ENCODE peak calls at places on chromosomes 7 and 10, in six cellular contexts. N is psoas muscle, W is mammary epithelial cell, E is cardiac muscle cell, O is lower lobe of right lung, M is transverse colon. I is an unnamed sample. For H3K4me1, the result is how much of the 10 kb centered on the place peaks cover.

GRCh38 chr10:606767-607544 is 82.5 kb downstream of the DIP2C start:
- DNase-seq in N (no peak), W (no peak), E (no peak), O (no peak), M (no peak), I (peak)

GRCh38 chr7:32605032-32605431 is 109.7 kb downstream of the AVL9 start:
- DNase-seq in N (no peak), W (no peak), E (no peak), O (no peak), M (no peak), I (no peak)

GRCh38 chr7:71925663-71926062 is 486.5 kb downstream of the CALN1 start:
- DNase-seq in N (no peak), W (no peak), E (no peak), O (no peak), M (no peak), I (no peak)

GRCh38 chr7:108222236-108222892 is 92.2 kb upstream of the LAMB4 start:
- DNase-seq in N (no peak), W (no peak), E (peak), O (no peak), M (no peak), I (no peak)

GRCh38 chr10:29648983-29649268 is 14.2 kb upstream of the SVIL start:
- DNase-seq in N (no peak), W (no peak), E (peak), O (no peak), M (peak), I (peak)

GRCh38 chr7:36283171-36283570 is 106.5 kb upstream of the ANLN start:
- DNase-seq in N (no peak), W (no peak), E (no peak), O (no peak), M (no peak), I (no peak)

GRCh38 chr7:33773053-33773452 is 132.3 kb upstream of the BMPER start:
- DNase-seq in N (no peak), W (peak), E (no peak), O (no peak), M (no peak), I (no peak)

GRCh38 chr7:140005754-140006503 is 56.8 kb downstream of the PARP12 start:
- DNase-seq in N (no peak), W (no peak), E (peak), O (no peak), M (no peak), I (no peak)

GRCh38 chr7:116543664-116544063 is 18.8 kb downstream of the CAV1 start:
- DNase-seq in N (no peak), W (peak), E (peak), O (no peak), M (no peak), I (no peak)

GRCh38 chr7:122914812-122915211 is 28.6 kb upstream of the CADPS2 start:
- DNase-seq in N (no peak), W (no peak), E (no peak), O (no peak), M (no peak), I (no peak)

GRCh38 chr10:126147866-126148578 is 240.3 kb downstream of the ADAM12 start:
- DNase-seq in N (no peak), W (peak), E (peak), O (no peak), M (no peak), I (no peak)

GRCh38 chr10:4651404-4652037 is 174.5 kb upstream of the AKR1E2 start:
- DNase-seq in N (no peak), W (peak), E (no peak), O (no peak), M (no peak), I (no peak)

GRCh38 chr7:36280840-36281812 is 108.5 kb upstream of the ANLN start:
- DNase-seq in N (peak), W (peak), E (peak), O (peak), M (peak), I (peak)

GRCh38 chr7:1963575-1963974 is 269.2 kb downstream of the MAD1L1 start:
- DNase-seq in N (no peak), W (no peak), E (no peak), O (peak), M (no peak), I (no peak)

GRCh38 chr7:115941703-115942268 is 88.8 kb downstream of the TFEC start:
- DNase-seq in N (no peak), W (peak), E (peak), O (no peak), M (no peak), I (no peak)

GRCh38 chr7:31466036-31466435 is 47.9 kb upstream of the ITPRID1 start:
- DNase-seq in N (no peak), W (no peak), E (no peak), O (no peak), M (no peak), I (no peak)

GRCh38 chr7:134174797-134175261 is 47.7 kb downstream of the LRGUK start:
- DNase-seq in N (no peak), W (peak), E (peak), O (no peak), M (no peak), I (no peak)

GRCh38 chr7:43878867-43879266 is 9.6 kb upstream of the MRPS24 start:
- DNase-seq in N (no peak), W (no peak), E (peak), O (no peak), M (no peak), I (no peak)

GRCh38 chr7:31311465-31312074 is 29.0 kb downstream of the NEUROD6 start:
- DNase-seq in N (no peak), W (no peak), E (no peak), O (no peak), M (no peak), I (no peak)

GRCh38 chr7:36289833-36290661 is 99.6 kb upstream of the ANLN start:
- DNase-seq in N (peak), W (no peak), E (no peak), O (no peak), M (peak), I (no peak)

GRCh38 chr10:29316308-29317026 is 27.6 kb downstream of the LYZL1 start:
- DNase-seq in N (no peak), W (no peak), E (no peak), O (no peak), M (no peak), I (no peak)

GRCh38 chr7:118046086-118046485 is 137.9 kb upstream of the LSM8 start:
- DNase-seq in N (no peak), W (no peak), E (no peak), O (no peak), M (no peak), I (no peak)

GRCh38 chr7:81484266-81484665 is 285.6 kb downstream of the HGF start:
- DNase-seq in N (peak), W (peak), E (peak), O (no peak), M (no peak), I (peak)

GRCh38 chr10:63554666-63555065 is 33.5 kb downstream of the REEP3 start:
- DNase-seq in N (no peak), W (peak), E (peak), O (peak), M (peak), I (no peak)

GRCh38 chr10:119347181-119347974 is 140.0 kb downstream of the GRK5 start:
- DNase-seq in N (no peak), W (no peak), E (no peak), O (no peak), M (no peak), I (peak)

GRCh38 chr7:151615058-151615457 is 95.4 kb upstream of the RHEB start:
- DNase-seq in N (no peak), W (no peak), E (no peak), O (no peak), M (no peak), I (no peak)

GRCh38 chr7:143437568-143437967 is 5.7 kb upstream of the TAS2R60 start:
- DNase-seq in N (no peak), W (no peak), E (no peak), O (no peak), M (peak), I (no peak)

GRCh38 chr7:55250313-55250712 is 114.8 kb upstream of the LANCL2 start:
- DNase-seq in N (no peak), W (no peak), E (peak), O (no peak), M (peak), I (no peak)

GRCh38 chr10:79070091-79070610 is 1.4 kb downstream of the ZMIZ1 start:
- DNase-seq in N (peak), W (no peak), E (peak), O (peak), M (peak), I (peak)

GRCh38 chr7:2757904-2758672 is 70.1 kb downstream of the AMZ1 start:
- DNase-seq in N (peak), W (peak), E (peak), O (no peak), M (peak), I (peak)

GRCh38 chr7:132380065-132380464 is 196.2 kb downstream of the PLXNA4 start:
- DNase-seq in N (no peak), W (no peak), E (peak), O (no peak), M (no peak), I (peak)

GRCh38 chr10:18164771-18165361 is 24.6 kb downstream of the CACNB2 start:
- DNase-seq in N (no peak), W (no peak), E (peak), O (no peak), M (no peak), I (peak)

GRCh38 chr10:73095479-73096021 is 1.1 kb downstream of the P4HA1 start:
- DNase-seq in N (peak), W (peak), E (peak), O (peak), M (peak), I (peak)

GRCh38 chr7:148262721-148263229 is 327.8 kb upstream of the C7orf33 start:
- DNase-seq in N (peak), W (peak), E (peak), O (peak), M (peak), I (peak)

GRCh38 chr7:111312966-111313365 is 222.0 kb downstream of the LRRN3 start:
- DNase-seq in N (no peak), W (peak), E (peak), O (no peak), M (no peak), I (no peak)

GRCh38 chr10:130220251-130221185 is 84.3 kb downstream of the GLRX3 start:
- DNase-seq in N (no peak), W (no peak), E (no peak), O (no peak), M (no peak), I (no peak)

GRCh38 chr7:5779108-5779507 is 2.4 kb downstream of the RNF216 start:
- DNase-seq in N (no peak), W (no peak), E (no peak), O (no peak), M (no peak), I (no peak)

GRCh38 chr7:24708244-24708643 is 49.0 kb downstream of the GSDME start:
- DNase-seq in N (no peak), W (no peak), E (no peak), O (no peak), M (no peak), I (no peak)

GRCh38 chr10:101495324-101495925 is 92.6 kb downstream of the POLL start:
- DNase-seq in N (no peak), W (peak), E (peak), O (no peak), M (no peak), I (no peak)

GRCh38 chr7:98697485-98698240 is 80.6 kb downstream of the NPTX2 start:
- DNase-seq in N (no peak), W (no peak), E (no peak), O (no peak), M (no peak), I (no peak)

GRCh38 chr7:98700533-98700932 is 83.4 kb downstream of the NPTX2 start:
- DNase-seq in N (no peak), W (no peak), E (no peak), O (no peak), M (no peak), I (no peak)

GRCh38 chr7:98702021-98702420 is 84.9 kb downstream of the NPTX2 start:
- DNase-seq in N (no peak), W (no peak), E (no peak), O (no peak), M (no peak), I (no peak)

GRCh38 chr7:98703916-98704315 is 86.8 kb downstream of the NPTX2 start:
- DNase-seq in N (no peak), W (no peak), E (no peak), O (no peak), M (no peak), I (no peak)

DNA sequence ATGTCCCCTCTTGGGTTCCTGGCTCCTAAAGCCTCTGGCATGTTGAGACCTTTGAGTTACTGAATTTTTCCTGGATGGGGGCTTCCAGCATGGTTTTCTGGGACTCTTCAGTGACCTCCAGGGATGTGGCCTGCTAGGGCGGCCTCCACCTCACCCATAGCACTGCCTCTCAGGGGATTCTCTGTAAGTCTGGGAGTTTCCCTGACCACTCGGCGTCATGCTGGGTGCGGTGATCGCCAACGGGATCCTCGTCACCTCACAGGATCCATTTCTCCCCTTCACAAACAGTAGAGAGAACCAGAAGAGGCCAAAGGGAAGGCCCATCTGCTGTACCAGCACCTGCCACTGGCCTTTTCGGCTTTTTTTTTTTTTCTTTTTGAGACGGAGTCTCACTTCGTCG is 84.3 kb downstream of the NPTX2 start:
- DNase-seq in N (no peak), W (no peak), E (no peak), O (no peak), M (no peak), I (no peak)
- H3K4me1 ChIP-seq in N (under half), W (under half), E (under half), O (under half), M (under half), I (under half)

GRCh38 chr7:14483663-14484062 is 418.9 kb downstream of the DGKB start:
- DNase-seq in N (no peak), W (no peak), E (no peak), O (no peak), M (no peak), I (no peak)
- TF ChIP-seq CTCF in N (no peak), W (peak), E (no peak), O (no peak), M (no peak), I (no peak)

GRCh38 chr10:80699602-80700039 is 161.9 kb downstream of the SH2D4B start:
- DNase-seq in N (peak), W (peak), E (peak), O (peak), M (peak), I (peak)
- H3K4me1 ChIP-seq in N (under half), W (under half), E (under half), O (under half), M (under half), I (under half)

DNA sequence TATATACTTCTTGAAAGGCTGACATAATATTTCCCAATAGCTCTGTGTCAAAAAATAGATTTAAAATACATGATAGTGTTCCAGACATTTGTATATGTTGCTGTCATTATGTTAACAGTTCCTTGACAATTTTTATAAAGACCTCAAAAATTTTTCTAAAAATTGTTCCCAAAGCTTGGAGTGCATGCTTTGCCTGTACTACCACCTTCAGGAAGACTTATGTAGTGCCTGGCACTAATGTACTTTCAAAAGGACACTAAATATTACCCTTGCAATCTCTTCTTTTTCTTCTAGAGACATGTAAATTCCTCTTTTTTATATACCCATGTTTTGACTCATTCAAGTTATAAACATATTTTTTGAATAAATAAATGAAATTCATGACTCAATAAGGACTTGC is 48.0 kb upstream of the SP8 start:
- DNase-seq in N (no peak), W (no peak), E (no peak), O (no peak), M (no peak), I (no peak)
- TF ChIP-seq CTCF in N (no peak), W (peak), E (no peak), O (peak), M (no peak), I (no peak)

GRCh38 chr10:102615361-102615760 is 28.9 kb upstream of the TRIM8 start:
- DNase-seq in N (peak), W (no peak), E (no peak), O (peak), M (no peak), I (no peak)
- H3K4me1 ChIP-seq in N (half or more), W (under half), E (half or more), O (half or more), M (under half), I (under half)

DNA sequence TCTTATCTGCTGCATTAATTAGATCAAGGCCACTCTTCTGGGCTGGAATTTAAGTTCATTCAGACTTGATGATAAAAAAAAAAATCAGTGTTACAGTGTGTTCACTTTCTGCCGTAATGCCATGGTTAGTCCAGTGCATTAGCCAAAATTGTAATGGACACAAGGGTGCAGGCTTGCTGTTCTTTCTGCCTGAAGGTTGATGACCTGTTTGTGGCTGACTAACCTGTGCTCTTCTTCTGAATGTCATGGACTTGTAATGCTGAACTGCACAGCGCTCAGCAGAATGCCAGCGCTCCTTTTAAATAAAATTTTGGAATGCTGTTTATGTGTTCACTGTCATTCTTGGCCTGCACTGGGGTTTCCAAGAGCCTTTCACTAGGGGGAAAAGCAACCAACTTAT is 323.2 kb downstream of the ZNF248 start:
- DNase-seq in N (no peak), W (no peak), E (no peak), O (no peak), M (no peak), I (no peak)
- TF ChIP-seq CTCF in N (no peak), W (no peak), E (no peak), O (no peak), M (no peak), I (no peak)

GRCh38 chr7:70698219-70698832 is 433.6 kb upstream of the GALNT17 start:
- DNase-seq in N (no peak), W (peak), E (peak), O (no peak), M (no peak), I (no peak)

GRCh38 chr7:70694357-70694908 is 437.5 kb upstream of the GALNT17 start:
- DNase-seq in N (peak), W (peak), E (peak), O (peak), M (peak), I (peak)

GRCh38 chr7:70695804-70696104 is 436.2 kb upstream of the GALNT17 start:
- DNase-seq in N (no peak), W (peak), E (no peak), O (no peak), M (no peak), I (no peak)

GRCh38 chr7:70694909-70695803 is 436.8 kb upstream of the GALNT17 start:
- DNase-seq in N (peak), W (peak), E (peak), O (no peak), M (peak), I (peak)

DNA sequence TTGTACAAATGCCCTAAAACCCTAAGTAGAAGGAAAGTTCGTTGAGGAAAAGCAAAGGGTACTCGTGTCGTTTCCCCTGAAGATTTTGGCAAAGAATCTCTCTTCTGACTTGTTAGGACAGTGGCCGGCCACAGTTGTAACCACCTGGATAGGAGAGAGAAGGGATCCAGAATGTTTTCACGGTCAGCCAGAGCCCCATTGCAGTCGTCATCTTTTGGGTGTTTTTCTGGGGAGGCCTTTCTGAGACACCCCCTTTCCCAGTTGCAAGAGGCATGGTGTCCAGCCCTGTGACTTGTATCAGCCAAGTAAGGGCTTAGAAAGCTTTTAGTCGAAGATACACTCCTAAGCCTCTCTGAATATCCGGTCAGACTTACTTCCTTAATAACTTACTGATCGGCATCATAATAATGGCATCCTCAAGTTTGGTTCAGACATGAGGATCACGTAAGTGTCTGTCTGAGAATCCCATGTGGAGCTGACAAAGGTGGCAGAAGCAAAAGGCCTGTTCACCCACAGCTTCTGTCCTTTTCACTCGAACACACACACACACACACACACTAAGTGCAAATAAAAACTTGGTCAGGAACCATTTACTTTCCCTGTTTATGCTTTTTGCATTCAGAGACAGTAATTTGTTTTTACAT is 435.7 kb upstream of the GALNT17 start:
- DNase-seq in N (no peak), W (peak), E (no peak), O (no peak), M (no peak), I (no peak)
- H3K4me1 ChIP-seq in N (under half), W (under half), E (under half), O (under half), M (under half), I (under half)

GRCh38 chr10:11706911-11707567 is 35.1 kb upstream of the ECHDC3 start:
- DNase-seq in N (no peak), W (no peak), E (no peak), O (no peak), M (no peak), I (no peak)
- TF ChIP-seq CTCF in N (no peak), W (no peak), E (no peak), O (no peak), M (no peak), I (no peak)

DNA sequence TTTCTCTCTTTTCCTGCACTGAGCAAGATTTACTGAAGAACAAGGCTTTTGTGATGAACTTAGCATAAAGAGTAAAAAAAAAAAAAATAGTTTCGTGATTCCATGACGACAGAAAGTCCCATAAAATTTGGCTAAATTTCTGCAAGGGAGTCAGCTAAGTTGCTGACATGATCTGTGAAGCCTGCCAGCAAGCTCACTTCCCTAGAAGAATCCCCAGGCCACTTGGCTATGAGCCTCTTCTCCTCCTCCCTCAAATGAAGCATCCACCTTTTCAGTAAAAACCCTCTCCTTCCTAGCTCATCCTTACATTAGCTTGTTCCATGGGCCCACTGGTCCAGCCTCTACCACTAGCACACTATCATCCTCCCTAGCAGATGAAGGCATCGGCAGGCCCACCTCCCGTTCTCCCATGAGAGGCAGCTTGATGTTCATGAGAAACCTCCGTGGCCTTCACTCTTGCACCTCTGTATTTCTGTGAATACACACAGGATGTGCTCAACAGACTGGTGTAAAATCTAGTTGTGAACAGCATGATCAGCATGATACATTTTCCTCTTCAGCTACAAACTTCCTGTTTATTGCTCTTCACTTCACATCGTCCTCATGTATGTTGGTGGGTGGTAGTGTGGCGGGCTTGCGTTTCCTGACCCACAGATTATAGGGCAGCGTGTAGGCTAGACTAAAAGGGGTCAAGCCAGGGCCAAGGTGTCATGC is 30.9 kb downstream of the GIMAP8 start:
- DNase-seq in N (no peak), W (no peak), E (no peak), O (no peak), M (no peak), I (no peak)
- H3K4me1 ChIP-seq in N (under half), W (under half), E (under half), O (half or more), M (under half), I (under half)